ENCODE peak calls at places on chromosomes 12 and 14, in eight cellular contexts. G, A, D, L, E, S, Q and P are unnamed samples.

GRCh38 chr12:100566887-100567637 is 6.4 kb upstream of the GAS2L3 start:
- DNase-seq in E (no peak), S (peak), A (peak), Q (no peak), L (peak), G (peak), D (no peak), P (peak)

GRCh38 chr12:44717612-44718011 is 158.5 kb downstream of the NELL2 start:
- DNase-seq in S (no peak), A (no peak), Q (no peak), L (no peak), D (no peak), G (no peak), E (no peak), P (no peak)

GRCh38 chr14:91127411-91127810 is 13.5 kb downstream of the DGLUCY start:
- DNase-seq in A (no peak), S (peak), E (peak), G (peak), D (no peak), L (peak), Q (no peak), P (no peak)

GRCh38 chr14:62209287-62209899 is 447.2 kb downstream of the SNAPC1 start:
- DNase-seq in E (no peak), S (peak), G (no peak), Q (no peak), L (no peak), D (no peak), A (no peak), P (no peak)

GRCh38 chr14:104335176-104335575 is 196.8 kb downstream of the KIF26A start:
- DNase-seq in L (no peak), Q (no peak), D (no peak), G (no peak), E (no peak), S (no peak), A (no peak), P (no peak)

GRCh38 chr12:125525879-125526278 is 460.6 kb downstream of the AACS start:
- DNase-seq in L (no peak), E (no peak), D (no peak), A (no peak), G (no peak), S (no peak), Q (no peak), P (no peak)

GRCh38 chr12:98002887-98003493 is 512.4 kb upstream of the TMPO start:
- DNase-seq in D (peak), Q (peak), A (peak), S (peak), E (peak), L (peak), G (no peak), P (no peak)

GRCh38 chr14:55054098-55054497 is 2.7 kb downstream of the MAPK1IP1L start:
- DNase-seq in G (no peak), Q (no peak), A (no peak), S (no peak), L (no peak), E (no peak), D (no peak), P (no peak)

GRCh38 chr12:4246116-4246515 is 27.4 kb upstream of the CCND2 start:
- DNase-seq in S (no peak), E (no peak), L (peak), G (no peak), Q (no peak), A (no peak), D (no peak), P (no peak)

GRCh38 chr14:66432334-66432733 is 53.8 kb upstream of the CCDC196 start:
- DNase-seq in G (no peak), D (no peak), S (no peak), A (no peak), E (no peak), Q (no peak), L (no peak), P (no peak)

GRCh38 chr12:4856556-4856955 is 53.1 kb upstream of the KCNA1 start:
- DNase-seq in S (no peak), Q (no peak), E (no peak), A (no peak), G (no peak), L (peak), D (no peak), P (no peak)

GRCh38 chr12:79360269-79360668 is 330.5 kb downstream of the PAWR start:
- DNase-seq in G (no peak), S (no peak), A (no peak), D (no peak), Q (no peak), L (no peak), E (no peak), P (no peak)

GRCh38 chr12:15227004-15227679 is 5.9 kb upstream of the RERG start:
- DNase-seq in D (peak), G (peak), L (peak), A (no peak), S (peak), E (no peak), Q (no peak), P (no peak)

GRCh38 chr12:116236148-116236731 is 41.3 kb downstream of the MED13L start:
- DNase-seq in G (peak), A (peak), S (peak), E (peak), Q (peak), L (peak), D (no peak), P (peak)

GRCh38 chr12:129544716-129545115 is 359.1 kb downstream of the TMEM132D start:
- DNase-seq in G (no peak), D (no peak), S (no peak), L (no peak), A (no peak), E (no peak), Q (no peak), P (no peak)

GRCh38 chr14:54301349-54301748 is 95.5 kb upstream of the CDKN3 start:
- DNase-seq in S (no peak), D (no peak), A (no peak), Q (no peak), G (no peak), E (no peak), L (no peak), P (no peak)

GRCh38 chr12:110546339-110546738 is 36.8 kb downstream of the PPTC7 start:
- DNase-seq in E (no peak), A (no peak), D (no peak), L (no peak), G (peak), Q (no peak), S (peak), P (no peak)

GRCh38 chr12:98466970-98467369 is 48.4 kb upstream of the TMPO start:
- DNase-seq in L (no peak), G (no peak), A (no peak), D (no peak), E (no peak), Q (no peak), S (no peak), P (no peak)

GRCh38 chr12:43277630-43278267 is 274.3 kb downstream of the ADAMTS20 start:
- DNase-seq in A (no peak), E (no peak), S (peak), D (no peak), G (no peak), Q (no peak), L (no peak), P (no peak)

GRCh38 chr12:101086490-101086889 is 123.5 kb downstream of the SLC5A8 start:
- DNase-seq in A (no peak), D (no peak), L (no peak), E (no peak), S (peak), Q (no peak), G (no peak), P (no peak)

GRCh38 chr14:65214741-65215140 is 112.4 kb upstream of the MAX start:
- DNase-seq in A (no peak), G (no peak), Q (no peak), L (no peak), S (no peak), E (no peak), D (no peak), P (no peak)